ENCODE peak calls at places on chromosomes 5 and 9, in six cellular contexts. Z, P, T, V, W and N are unnamed samples.
A peak's percentile ranks its signal among the peaks of the same experiment; 100 is the strongest.

GRCh38 chr5:9927106-9927505 is 297.0 kb upstream of the TAS2R1 start:
- DNase-seq in Z (no peak), P (peak; percentile 87), T (no peak), V (no peak), W (no peak), N (peak; percentile 41)

GRCh38 chr5:115179959-115180709 is 10.4 kb upstream of the TRIM36 start:
- DNase-seq in Z (no peak), P (peak; percentile 20), T (peak; percentile 37), V (no peak), W (peak; percentile 83), N (peak; percentile 84)

GRCh38 chr9:117153021-117153420 is 261.8 kb downstream of the ASTN2 start:
- DNase-seq in Z (no peak), P (peak; percentile 87), T (no peak), V (no peak), W (no peak), N (no peak)

GRCh38 chr5:107542428-107542827 is 128.3 kb downstream of the EFNA5 start:
- DNase-seq in Z (no peak), P (peak; percentile 96), T (peak; percentile 76), V (peak; percentile 87), W (no peak), N (no peak)

GRCh38 chr9:136881691-136882108 is 4.6 kb upstream of the TRAF2 start:
- DNase-seq in Z (no peak), P (peak; percentile 42), T (no peak), V (no peak), W (peak; percentile 35), N (no peak)

GRCh38 chr9:137504432-137504777 is 45.3 kb upstream of the NSMF start:
- DNase-seq in Z (no peak), P (no peak), T (no peak), V (no peak), W (no peak), N (no peak)

GRCh38 chr5:137631453-137631852 is 104.4 kb downstream of the KLHL3 start:
- DNase-seq in Z (no peak), P (no peak), T (no peak), V (no peak), W (no peak), N (no peak)

GRCh38 chr9:108182950-108183381 is 672.8 kb downstream of the ACTL7B start:
- DNase-seq in Z (no peak), P (peak; percentile 90), T (no peak), V (no peak), W (no peak), N (no peak)

GRCh38 chr9:125612616-125613015 is 94.4 kb downstream of the MAPKAP1 start:
- DNase-seq in Z (no peak), P (no peak), T (no peak), V (no peak), W (no peak), N (no peak)

GRCh38 chr5:91183743-91184142 is 199.4 kb downstream of the ARRDC3 start:
- DNase-seq in Z (no peak), P (no peak), T (no peak), V (no peak), W (no peak), N (peak; percentile 78)

GRCh38 chr5:180670586-180671359 is 21.4 kb upstream of the FLT4 start:
- DNase-seq in Z (no peak), P (peak; percentile 50), T (peak; percentile 53), V (no peak), W (peak; percentile 64), N (peak; percentile 74)

GRCh38 chr5:169121631-169122420 is 179.1 kb downstream of the SLIT3 start:
- DNase-seq in Z (no peak), P (no peak), T (no peak), V (no peak), W (no peak), N (no peak)

GRCh38 chr5:175902013-175902412 is 30.6 kb downstream of the CPLX2 start:
- DNase-seq in Z (no peak), P (no peak), T (no peak), V (no peak), W (no peak), N (no peak)

GRCh38 chr9:20872340-20872977 is 159.0 kb downstream of the HACD4 start:
- DNase-seq in Z (no peak), P (peak; percentile 70), T (no peak), V (no peak), W (peak; percentile 29), N (peak; percentile 76)

GRCh38 chr5:15326932-15327331 is 173.0 kb upstream of the FBXL7 start:
- DNase-seq in Z (no peak), P (peak; percentile 66), T (no peak), V (no peak), W (no peak), N (no peak)

GRCh38 chr5:115624994-115625393 is 842 bp downstream of the TMED7 start:
- DNase-seq in Z (no peak), P (peak; percentile 10), T (peak; percentile 9), V (no peak), W (no peak), N (no peak)

GRCh38 chr5:88825782-88826110 is 57.2 kb downstream of the MEF2C start:
- DNase-seq in Z (no peak), P (no peak), T (no peak), V (no peak), W (no peak), N (no peak)

GRCh38 chr5:135493406-135494180 is 41.4 kb upstream of the TIFAB start:
- DNase-seq in Z (no peak), P (peak; percentile 77), T (peak; percentile 24), V (no peak), W (no peak), N (peak; percentile 39)

GRCh38 chr5:79459626-79460025 is 54.3 kb downstream of the HOMER1 start:
- DNase-seq in Z (no peak), P (no peak), T (no peak), V (no peak), W (no peak), N (no peak)

GRCh38 chr9:95101326-95101725 is 216.2 kb downstream of the FANCC start:
- DNase-seq in Z (no peak), P (no peak), T (no peak), V (no peak), W (no peak), N (no peak)

GRCh38 chr5:125245216-125245615 is 498.8 kb upstream of the ZNF608 start:
- DNase-seq in Z (no peak), P (no peak), T (no peak), V (no peak), W (no peak), N (no peak)

GRCh38 chr9:16484744-16485143 is 385.7 kb downstream of the BNC2 start:
- DNase-seq in Z (no peak), P (no peak), T (no peak), V (no peak), W (no peak), N (no peak)

GRCh38 chr5:172164773-172165212 is 23.2 kb downstream of the STK10 start:
- DNase-seq in Z (no peak), P (no peak), T (no peak), V (no peak), W (no peak), N (no peak)

GRCh38 chr9:72038408-72038807 is 22.0 kb downstream of the C9orf57 start:
- DNase-seq in Z (no peak), P (no peak), T (no peak), V (no peak), W (no peak), N (no peak)

GRCh38 chr5:106418196-106418595 is 1252.5 kb downstream of the EFNA5 start:
- DNase-seq in Z (no peak), P (no peak), T (no peak), V (no peak), W (no peak), N (no peak)

GRCh38 chr9:81804306-81804705 is 115.0 kb upstream of the TLE1 start:
- DNase-seq in Z (no peak), P (no peak), T (no peak), V (no peak), W (no peak), N (no peak)

GRCh38 chr5:172504736-172505402 is 50.5 kb upstream of the SH3PXD2B start:
- DNase-seq in Z (no peak), P (no peak), T (no peak), V (peak; percentile 77), W (no peak), N (no peak)

GRCh38 chr9:1939926-1940368 is 75.2 kb upstream of the SMARCA2 start:
- DNase-seq in Z (peak; percentile 5), P (peak; percentile 46), T (no peak), V (no peak), W (peak; percentile 71), N (peak; percentile 84)

GRCh38 chr5:157290156-157290980 is 24.4 kb downstream of the CYFIP2 start:
- DNase-seq in Z (no peak), P (peak; percentile 90), T (no peak), V (no peak), W (no peak), N (no peak)

GRCh38 chr5:66197764-66198405 is 53.8 kb downstream of the SREK1 start:
- DNase-seq in Z (no peak), P (peak; percentile 53), T (peak; percentile 58), V (no peak), W (no peak), N (no peak)